ENCODE peak calls at places on chromosomes 6 and 20, in seven cellular contexts. O, B, C, D, V, L and F are unnamed samples.

GRCh38 chr20:61253264-61253639 is 1.2 kb downstream of the CDH4 start:
- DNase-seq in O (no peak), B (peak; percentile 42), C (peak; percentile 84), D (peak; percentile 69), V (peak; percentile 48), L (peak; percentile 38), F (no peak)

GRCh38 chr6:34358389-34358906 is 34.0 kb downstream of the NUDT3 start:
- DNase-seq in O (no peak), B (peak; percentile 52), C (no peak), D (peak; percentile 52), V (peak; percentile 83), L (no peak), F (peak; percentile 69)

GRCh38 chr6:45822269-45822812 is 193.3 kb downstream of the CLIC5 start:
- DNase-seq in O (no peak), B (no peak), C (no peak), D (no peak), V (no peak), L (no peak), F (no peak)

GRCh38 chr6:105179244-105180065 is at the start of gene POPDC3:
- DNase-seq in O (no peak), B (peak; percentile 52), C (peak; percentile 78), D (peak; percentile 86), V (peak; percentile 28), L (peak; percentile 52), F (no peak)

GRCh38 chr6:87756858-87757257 is 54.8 kb upstream of the AKIRIN2 start:
- DNase-seq in O (no peak), B (peak; percentile 92), C (no peak), D (no peak), V (peak; percentile 68), L (peak; percentile 90), F (peak; percentile 81)

GRCh38 chr6:155493694-155494143 is 38.1 kb upstream of the NOX3 start:
- DNase-seq in O (no peak), B (peak; percentile 99), C (no peak), D (no peak), V (peak; percentile 99), L (peak; percentile 97), F (peak; percentile 99)

GRCh38 chr20:33662172-33662571 is at the start of gene C20orf144:
- DNase-seq in O (no peak), B (no peak), C (no peak), D (no peak), V (no peak), L (no peak), F (no peak)

GRCh38 chr20:45576995-45577394 is 2.1 kb downstream of the WFDC8 start:
- DNase-seq in O (no peak), B (no peak), C (peak; percentile 5), D (no peak), V (no peak), L (no peak), F (no peak)

GRCh38 chr6:139860193-139860592 is 485.7 kb upstream of the CITED2 start:
- DNase-seq in O (no peak), B (no peak), C (no peak), D (no peak), V (no peak), L (no peak), F (no peak)

GRCh38 chr6:47195251-47195650 is 114.5 kb downstream of the TNFRSF21 start:
- DNase-seq in O (no peak), B (peak; percentile 45), C (no peak), D (peak; percentile 33), V (peak; percentile 90), L (no peak), F (no peak)

GRCh38 chr20:57772349-57772964 is 62.6 kb upstream of the PMEPA1 start:
- DNase-seq in O (no peak), B (peak; percentile 64), C (peak; percentile 25), D (no peak), V (peak; percentile 34), L (peak; percentile 91), F (no peak)

GRCh38 chr6:148037496-148037895 is 305.1 kb upstream of the SASH1 start:
- DNase-seq in O (no peak), B (peak; percentile 8), C (no peak), D (no peak), V (peak; percentile 37), L (peak; percentile 19), F (no peak)

GRCh38 chr6:13328875-13329183 is 492 bp upstream of the TBC1D7 start:
- DNase-seq in O (no peak), B (no peak), C (no peak), D (no peak), V (no peak), L (no peak), F (no peak)

GRCh38 chr6:13327691-13328075 is 654 bp downstream of the TBC1D7 start:
- DNase-seq in O (no peak), B (no peak), C (peak; percentile 49), D (no peak), V (no peak), L (no peak), F (no peak)

GRCh38 chr6:13332349-13332706 is 4.0 kb upstream of the TBC1D7 start:
- DNase-seq in O (no peak), B (no peak), C (no peak), D (no peak), V (no peak), L (no peak), F (no peak)

GRCh38 chr6:13331516-13332348 is 3.4 kb upstream of the TBC1D7 start:
- DNase-seq in O (no peak), B (peak; percentile 44), C (no peak), D (peak; percentile 27), V (peak; percentile 56), L (peak; percentile 34), F (no peak)

GRCh38 chr6:13328076-13328874 is at the start of gene TBC1D7:
- DNase-seq in O (peak; percentile 33), B (peak; percentile 85), C (peak; percentile 94), D (peak; percentile 94), V (peak; percentile 92), L (peak; percentile 93), F (peak; percentile 68)
- TF ChIP-seq CTCF in O (peak; percentile 29), B (no peak), C (peak; percentile 17), D (peak; percentile 24), V (peak; percentile 20), L (peak; percentile 41), F (peak; percentile 22)

GRCh38 chr20:50734730-50735679 is 3.6 kb downstream of the PARD6B start:
- DNase-seq in O (no peak), B (no peak), C (no peak), D (no peak), V (no peak), L (no peak), F (no peak)
- H3K4me3 ChIP-seq in O (no peak overlapping the region), B (no peak overlapping the region), C (no peak overlapping the region), D (no peak overlapping the region), V (no peak overlapping the region), L (no peak overlapping the region), F (no peak overlapping the region)

DNA sequence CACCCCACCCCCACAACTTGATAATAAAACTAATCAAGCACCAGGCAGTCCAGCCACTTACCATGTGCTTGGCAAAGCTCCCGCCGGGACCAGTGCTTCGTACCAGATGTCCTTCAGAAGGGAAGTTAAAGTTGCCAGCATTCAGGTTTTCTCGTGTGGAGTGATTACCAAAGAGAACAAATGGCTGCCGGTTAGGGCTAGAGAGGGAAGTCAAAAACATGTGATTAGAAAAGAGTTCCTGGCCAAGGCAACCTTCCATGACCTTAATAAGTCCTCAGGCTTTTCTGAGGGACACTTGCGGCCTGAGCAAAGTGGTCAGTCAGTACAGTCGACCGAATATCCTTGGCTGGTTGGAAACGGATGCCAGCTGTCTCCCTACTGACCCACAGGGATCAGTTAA is 67.0 kb downstream of the DNAAF9 start:
- DNase-seq in O (no peak), B (peak; percentile 54), C (no peak), D (peak; percentile 34), V (peak; percentile 11), L (no peak), F (no peak)
- TF ChIP-seq CTCF in O (no peak), B (no peak), C (no peak), D (no peak), V (no peak), L (no peak), F (no peak)

DNA sequence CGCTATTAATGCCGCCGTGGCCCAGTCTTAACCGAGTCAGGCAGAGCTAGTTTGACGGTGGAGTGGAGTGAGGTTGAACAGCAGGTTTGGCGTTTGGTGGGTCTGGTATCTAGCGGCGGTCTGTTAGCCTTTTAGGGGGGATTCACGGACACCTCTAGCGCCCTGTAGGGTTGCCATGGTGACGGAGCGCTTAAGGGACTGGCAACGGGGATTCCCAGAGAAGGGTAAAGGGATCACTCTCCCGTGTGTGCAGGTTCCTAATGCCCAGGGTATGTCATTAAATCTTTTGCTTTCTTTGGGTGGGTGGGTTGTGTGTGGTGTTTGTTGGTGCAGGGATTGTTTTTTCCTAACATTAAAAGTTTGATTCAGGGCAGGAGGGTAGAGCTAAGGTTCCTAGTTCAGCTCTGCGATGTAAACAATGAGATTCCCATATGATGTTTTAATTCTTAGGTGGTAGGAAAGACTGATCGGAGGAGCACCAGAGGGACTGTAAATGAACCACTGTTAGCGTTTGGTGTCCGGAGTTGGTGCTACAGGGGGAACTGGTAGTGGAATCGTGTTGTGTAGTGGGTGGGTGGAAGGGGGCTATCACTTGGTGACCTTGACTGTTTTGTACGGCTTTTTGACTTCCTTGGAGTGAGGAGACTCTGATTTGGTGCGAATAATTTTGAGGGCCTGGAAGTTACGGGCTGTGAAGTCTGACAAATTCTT is 4.9 kb downstream of the BRD2 start:
- DNase-seq in O (no peak), B (no peak), C (peak; percentile 90), D (no peak), V (no peak), L (peak; percentile 39), F (no peak)
- H3K4me3 ChIP-seq in O (peak overlapping the region; percentile 82), B (peak overlapping the region; percentile 68), C (peak overlapping the region; percentile 95), D (peak overlapping the region; percentile 62), V (peak overlapping the region; percentile 98), L (peak overlapping the region; percentile 100), F (peak overlapping the region; percentile 92)

DNA sequence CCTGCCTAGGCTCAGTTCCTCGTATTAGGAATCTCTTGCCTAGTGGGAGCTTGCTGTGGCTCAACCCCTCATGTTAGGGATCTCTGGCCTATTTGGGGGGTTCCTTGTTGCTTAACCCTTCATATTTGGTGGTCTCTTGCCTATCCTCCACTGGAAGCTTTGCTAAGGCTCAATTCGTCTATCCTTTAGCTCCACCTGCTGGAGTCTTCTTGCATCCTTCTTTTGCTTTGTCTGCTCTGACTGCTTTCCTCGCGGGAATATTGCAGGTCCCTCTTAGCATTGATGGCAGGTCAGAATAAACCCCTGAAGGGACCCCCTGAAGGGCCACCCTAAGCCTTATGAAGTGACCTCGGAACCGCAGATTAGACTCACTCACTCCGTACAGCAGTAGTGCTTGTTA is 203.0 kb upstream of the TBX18 start:
- DNase-seq in O (no peak), B (peak; percentile 70), C (peak; percentile 81), D (peak; percentile 14), V (peak; percentile 57), L (peak; percentile 57), F (no peak)
- TF ChIP-seq CTCF in O (no peak), B (peak; percentile 74), C (peak; percentile 82), D (peak; percentile 71), V (peak; percentile 55), L (peak; percentile 57), F (peak; percentile 42)

GRCh38 chr6:137105375-137105774 is 60.6 kb upstream of the IL20RA start:
- DNase-seq in O (no peak), B (no peak), C (no peak), D (no peak), V (no peak), L (peak; percentile 92), F (no peak)

GRCh38 chr6:137102050-137102848 is 57.5 kb upstream of the IL20RA start:
- DNase-seq in O (no peak), B (peak; percentile 51), C (no peak), D (no peak), V (no peak), L (peak; percentile 78), F (no peak)

GRCh38 chr6:137104926-137105325 is 60.2 kb upstream of the IL20RA start:
- DNase-seq in O (no peak), B (no peak), C (no peak), D (no peak), V (no peak), L (no peak), F (no peak)

GRCh38 chr6:137099689-137100398 is 55.1 kb upstream of the IL20RA start:
- DNase-seq in O (no peak), B (no peak), C (no peak), D (no peak), V (no peak), L (peak; percentile 33), F (no peak)

GRCh38 chr6:137102851-137103492 is 58.2 kb upstream of the IL20RA start:
- DNase-seq in O (no peak), B (no peak), C (no peak), D (no peak), V (no peak), L (no peak), F (no peak)
- H3K4me3 ChIP-seq in O (no peak overlapping the region), B (no peak overlapping the region), C (no peak overlapping the region), D (no peak overlapping the region), V (no peak overlapping the region), L (no peak overlapping the region), F (no peak overlapping the region)